ENCODE peak calls at places on chromosomes 6 and 20, in seven cellular contexts. M is fibroblast of pulmonary artery, R is spleen, T is WTC11, E is Panc1, W is BE2C, A is GM13977. P is an unnamed sample.

GRCh38 chr20:62010551-62011402 is 54.9 kb downstream of the TAF4 start:
- DNase-seq in M (peak; percentile 65), R (no peak), T (peak; percentile 69), E (peak; percentile 20), W (peak; percentile 77), A (peak; percentile 87), P (peak; percentile 75)

GRCh38 chr20:63089051-63089907 is 82.5 kb upstream of the BHLHE23 start:
- DNase-seq in M (no peak), R (peak; percentile 67), T (peak; percentile 28), E (no peak), W (peak; percentile 8), A (no peak), P (peak; percentile 10)

GRCh38 chr20:21712443-21713059 is 7.1 kb downstream of the PAX1 start:
- DNase-seq in M (no peak), R (no peak), T (no peak), E (no peak), W (no peak), A (no peak), P (no peak)

GRCh38 chr6:123909989-123910388 is 106.3 kb downstream of the NKAIN2 start:
- DNase-seq in M (no peak), R (no peak), T (no peak), E (no peak), W (no peak), A (no peak), P (no peak)

GRCh38 chr6:21149460-21149859 is 444.1 kb upstream of the SOX4 start:
- DNase-seq in M (peak; percentile 43), R (no peak), T (no peak), E (no peak), W (no peak), A (no peak), P (no peak)

GRCh38 chr6:31615748-31616147 is 714 bp downstream of the AIF1 start:
- DNase-seq in M (no peak), R (peak; percentile 84), T (no peak), E (no peak), W (no peak), A (no peak), P (no peak)

GRCh38 chr6:16129623-16130243 is 847 bp downstream of the MYLIP start:
- DNase-seq in M (peak; percentile 24), R (no peak), T (peak; percentile 33), E (no peak), W (no peak), A (no peak), P (no peak)

GRCh38 chr6:80464901-80465300 is 358.4 kb downstream of the BCKDHB start:
- DNase-seq in M (no peak), R (no peak), T (peak; percentile 20), E (no peak), W (no peak), A (no peak), P (no peak)

GRCh38 chr20:18288748-18289705 is 700 bp downstream of the ZNF133 start:
- DNase-seq in M (peak; percentile 19), R (peak; percentile 83), T (peak; percentile 24), E (no peak), W (no peak), A (no peak), P (no peak)

GRCh38 chr6:11772109-11772830 is 6.3 kb downstream of the ADTRP start:
- DNase-seq in M (peak; percentile 89), R (no peak), T (no peak), E (no peak), W (no peak), A (no peak), P (no peak)

GRCh38 chr6:166713608-166714510 is 86.8 kb upstream of the RPS6KA2 start:
- DNase-seq in M (no peak), R (no peak), T (no peak), E (no peak), W (no peak), A (no peak), P (no peak)

GRCh38 chr6:134134654-134135053 is 82.2 kb upstream of the SLC2A12 start:
- DNase-seq in M (no peak), R (no peak), T (no peak), E (no peak), W (no peak), A (no peak), P (no peak)

GRCh38 chr20:49957487-49957938 is 21.3 kb downstream of the RNF114 start:
- DNase-seq in M (no peak), R (peak; percentile 54), T (peak; percentile 18), E (no peak), W (no peak), A (no peak), P (no peak)
- TF ChIP-seq CTCF in M (no peak), R (no peak), T (no peak), E (no peak), W (no peak), A (no peak), P (no peak)

GRCh38 chr6:1405221-1405620 is 15.8 kb downstream of the FOXF2 start:
- DNase-seq in M (no peak), R (no peak), T (no peak), E (no peak), W (no peak), A (no peak), P (no peak)

GRCh38 chr6:1404066-1404712 is 14.8 kb downstream of the FOXF2 start:
- DNase-seq in M (no peak), R (no peak), T (no peak), E (no peak), W (no peak), A (no peak), P (no peak)

GRCh38 chr6:1407499-1407990 is 18.2 kb downstream of the FOXF2 start:
- DNase-seq in M (no peak), R (no peak), T (no peak), E (no peak), W (no peak), A (no peak), P (no peak)

GRCh38 chr6:1404713-1405098 is 15.3 kb downstream of the FOXF2 start:
- DNase-seq in M (no peak), R (no peak), T (no peak), E (no peak), W (no peak), A (no peak), P (no peak)

DNA sequence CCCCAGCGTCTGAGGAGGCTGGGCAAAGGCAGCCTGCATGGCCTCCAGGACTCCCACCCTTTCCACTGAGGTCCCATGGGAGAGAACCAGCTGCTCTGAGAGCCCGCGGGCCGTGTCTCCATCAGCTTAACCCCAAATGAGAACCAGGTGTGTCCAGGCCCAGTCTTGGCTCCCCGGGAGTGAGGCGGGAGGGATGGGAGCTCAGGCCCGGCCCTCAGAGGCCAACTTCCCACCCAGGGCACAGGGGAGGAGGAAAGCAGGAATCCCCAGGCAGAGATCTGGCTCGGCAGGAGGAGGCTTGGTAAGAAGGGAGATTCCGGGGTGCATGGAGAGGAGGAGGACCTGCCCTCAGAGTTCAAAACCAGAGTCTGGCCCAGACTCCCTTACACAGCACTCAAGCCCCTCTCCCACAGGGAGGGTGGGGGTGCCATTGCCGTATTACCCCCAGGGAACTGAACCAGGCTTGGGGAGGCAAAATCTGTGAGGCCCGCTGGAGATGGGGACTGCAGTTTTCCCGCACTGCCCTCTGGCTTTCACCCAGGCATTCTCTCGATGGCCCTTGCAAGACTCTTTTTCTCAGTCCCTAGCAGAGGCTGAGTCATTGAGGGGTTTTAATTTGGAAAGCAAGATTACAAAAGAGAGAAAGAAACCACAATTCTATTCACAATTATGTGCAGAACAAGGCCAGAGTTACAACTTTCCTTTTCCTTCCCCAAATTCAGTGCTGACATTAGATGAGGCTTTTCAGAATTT is 17.1 kb downstream of the FOXF2 start:
- DNase-seq in M (no peak), R (no peak), T (no peak), E (no peak), W (no peak), A (no peak), P (no peak)
- TF ChIP-seq CTCF in M (no peak), R (no peak), T (no peak), E (no peak), W (no peak), A (no peak), P (no peak)

GRCh38 chr6:105080279-105080678 is 99.5 kb downstream of the POPDC3 start:
- DNase-seq in M (no peak), R (no peak), T (no peak), E (no peak), W (no peak), A (no peak), P (no peak)

GRCh38 chr6:105072799-105073199 is 107.0 kb downstream of the POPDC3 start:
- DNase-seq in M (peak; percentile 35), R (no peak), T (no peak), E (no peak), W (no peak), A (no peak), P (no peak)

GRCh38 chr6:105075210-105075609 is 104.6 kb downstream of the POPDC3 start:
- DNase-seq in M (no peak), R (no peak), T (no peak), E (no peak), W (no peak), A (no peak), P (no peak)

DNA sequence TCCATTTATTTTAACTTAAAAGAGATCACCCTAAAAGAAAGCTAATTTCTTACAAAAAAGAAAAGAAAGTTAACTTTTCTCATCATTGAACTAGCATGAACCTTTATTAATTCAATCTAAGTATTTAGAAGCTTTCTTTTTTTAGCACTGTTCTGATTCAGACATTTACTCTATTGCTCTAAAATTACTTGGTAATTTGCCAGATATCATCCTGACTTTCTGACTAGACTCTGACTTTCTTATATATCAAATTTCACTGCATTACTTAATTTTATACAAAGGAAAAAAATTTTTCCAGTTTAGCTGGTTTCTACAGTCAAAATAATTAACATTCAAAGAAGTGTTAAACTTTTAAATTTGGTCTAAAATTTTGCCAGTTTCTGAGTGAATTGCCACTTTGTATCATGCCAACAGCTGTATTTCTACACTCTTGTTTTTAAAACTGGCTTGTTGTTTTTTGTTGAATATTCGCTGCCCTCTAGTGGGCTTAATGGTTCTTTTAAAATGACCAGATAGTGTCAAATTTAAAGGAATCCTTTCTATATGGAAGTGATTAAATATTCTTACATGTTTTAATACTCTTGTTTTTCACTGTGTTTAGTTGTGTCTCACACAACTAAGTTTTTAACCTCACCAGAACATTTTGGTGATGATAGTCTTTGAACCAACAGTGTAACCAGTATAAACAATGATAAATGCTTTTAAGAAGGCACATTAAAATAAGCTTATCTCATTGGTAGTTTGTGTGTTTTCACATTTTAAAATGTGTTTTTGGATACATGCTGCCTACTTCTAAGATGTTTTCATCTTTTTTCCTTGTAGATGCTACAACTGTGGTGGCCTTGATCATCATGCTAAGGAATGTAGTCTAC is 102.0 kb downstream of the POPDC3 start:
- DNase-seq in M (peak; percentile 71), R (no peak), T (no peak), E (no peak), W (no peak), A (peak; percentile 27), P (no peak)
- TF ChIP-seq CTCF in M (peak; percentile 50), R (no peak), T (no peak), E (peak; percentile 60), W (peak; percentile 54), A (peak; percentile 45), P (peak; percentile 74)

DNA sequence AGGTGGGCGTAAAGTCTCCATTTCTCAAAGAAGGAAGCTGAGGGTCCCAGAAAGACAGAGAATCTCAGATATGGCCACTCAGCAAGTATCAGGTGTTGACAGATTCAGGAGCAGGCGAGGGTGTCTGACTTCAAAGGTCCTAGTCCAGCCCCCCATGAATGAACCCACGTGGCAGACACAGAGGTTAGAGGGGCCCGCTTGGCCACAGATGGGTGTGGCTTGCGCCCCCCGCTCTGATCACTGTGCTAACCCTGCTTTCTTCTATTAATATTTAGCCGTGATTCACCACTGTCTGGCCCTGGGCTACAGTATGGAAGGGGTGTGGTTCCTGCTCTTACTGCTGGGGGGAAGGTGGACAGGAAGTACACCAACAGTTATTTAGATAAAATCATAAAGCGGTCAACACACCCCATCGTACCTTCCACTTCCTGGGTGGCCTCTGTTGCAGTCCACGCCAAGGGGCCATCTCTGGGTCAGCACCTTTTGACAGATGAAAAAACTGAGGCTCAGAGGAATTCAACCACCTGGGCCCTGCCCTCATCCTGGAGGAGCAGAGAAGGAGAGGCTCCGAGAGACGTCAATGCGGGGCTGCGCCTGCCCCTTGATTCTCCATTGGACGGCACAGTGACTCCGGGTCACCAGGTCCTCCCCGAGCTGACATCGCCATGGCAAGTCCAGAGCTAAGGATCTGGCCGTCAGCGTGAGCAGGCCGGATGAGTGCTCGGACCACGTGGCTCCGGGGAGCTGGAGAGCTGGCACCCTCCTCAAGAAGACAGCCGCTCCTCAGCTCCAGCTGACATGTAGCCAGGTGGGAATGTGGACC is 206.3 kb downstream of the PREX1 start:
- DNase-seq in M (no peak), R (peak; percentile 74), T (no peak), E (no peak), W (no peak), A (no peak), P (no peak)
- TF ChIP-seq CTCF in M (no peak), R (peak; percentile 46), T (no peak), E (no peak), W (no peak), A (no peak), P (peak; percentile 2)

P was measured in glutamatergic neuron.